ENCODE peak calls at places on chromosomes 2 and 18, in four cellular contexts. K is HepG2, D is GM12878, T is H1. A is an unnamed sample.

GRCh38 chr18:251572-251971 is 16.3 kb downstream of the THOC1 start:
- DNase-seq in K (no peak), D (no peak), T (no peak), A (no peak)

GRCh38 chr2:6986894-6987487 is 69.8 kb downstream of the RNF144A start:
- DNase-seq in K (peak; percentile 61), D (no peak), T (no peak), A (no peak)

GRCh38 chr2:58512878-58513277 is 271.8 kb upstream of the FANCL start:
- DNase-seq in K (no peak), D (no peak), T (no peak), A (no peak)

GRCh38 chr2:24515335-24515734 is 24.3 kb downstream of the NCOA1 start:
- DNase-seq in K (no peak), D (no peak), T (no peak), A (no peak)

GRCh38 chr2:88724643-88725332 is 33.3 kb downstream of the RPIA start:
- DNase-seq in K (no peak), D (no peak), T (no peak), A (no peak)

GRCh38 chr2:105437708-105438103 is 38.9 kb upstream of the FHL2 start:
- DNase-seq in K (no peak), D (no peak), T (no peak), A (no peak)

GRCh38 chr2:170525566-170525900 is 189.6 kb upstream of the SP5 start:
- DNase-seq in K (peak; percentile 24), D (no peak), T (no peak), A (no peak)

GRCh38 chr2:105634198-105634597 is 110.5 kb upstream of the NCK2 start:
- DNase-seq in K (no peak), D (no peak), T (no peak), A (no peak)

GRCh38 chr2:120429586-120430500 is 83.9 kb downstream of the INHBB start:
- DNase-seq in K (no peak), D (no peak), T (peak; percentile 50), A (no peak)

GRCh38 chr2:146444987-146445386 is 1399.8 kb upstream of the ACVR2A start:
- DNase-seq in K (no peak), D (no peak), T (no peak), A (no peak)

GRCh38 chr18:57947117-57947516 is 96.9 kb upstream of the NEDD4L start:
- DNase-seq in K (no peak), D (no peak), T (no peak), A (no peak)

GRCh38 chr18:58788971-58789797 is 75.5 kb upstream of the ZNF532 start:
- DNase-seq in K (peak; percentile 15), D (no peak), T (no peak), A (peak; percentile 21)

GRCh38 chr18:78561757-78562445 is 417.7 kb upstream of the SALL3 start:
- DNase-seq in K (no peak), D (no peak), T (no peak), A (no peak)
- TF ChIP-seq SP1 in K (no peak), D (no peak), T (no peak), A (no peak)

GRCh38 chr2:235603659-235604058 is 109.8 kb downstream of the AGAP1 start:
- DNase-seq in K (no peak), D (no peak), T (no peak), A (no peak)
- TF ChIP-seq SUZ12 in K (no peak), D (no peak), T (no peak), A (no peak)

GRCh38 chr2:230864605-230865323 is at the start of gene ITM2C:
- DNase-seq in K (peak; percentile 59), D (no peak), T (peak; percentile 79), A (peak; percentile 79)
- TF ChIP-seq SP1 in K (no peak), D (no peak), T (no peak), A (no peak)

GRCh38 chr2:68577183-68577582 is 66.2 kb upstream of the PROKR1 start:
- DNase-seq in K (no peak), D (no peak), T (no peak), A (no peak)
- TF ChIP-seq SUZ12 in K (no peak), D (no peak), T (no peak), A (no peak)

GRCh38 chr2:127048618-127048935 is 58.4 kb downstream of the BIN1 start:
- DNase-seq in K (no peak), D (no peak), T (no peak), A (no peak)
- TF ChIP-seq SP1 in K (no peak), D (no peak), T (no peak), A (no peak)

DNA sequence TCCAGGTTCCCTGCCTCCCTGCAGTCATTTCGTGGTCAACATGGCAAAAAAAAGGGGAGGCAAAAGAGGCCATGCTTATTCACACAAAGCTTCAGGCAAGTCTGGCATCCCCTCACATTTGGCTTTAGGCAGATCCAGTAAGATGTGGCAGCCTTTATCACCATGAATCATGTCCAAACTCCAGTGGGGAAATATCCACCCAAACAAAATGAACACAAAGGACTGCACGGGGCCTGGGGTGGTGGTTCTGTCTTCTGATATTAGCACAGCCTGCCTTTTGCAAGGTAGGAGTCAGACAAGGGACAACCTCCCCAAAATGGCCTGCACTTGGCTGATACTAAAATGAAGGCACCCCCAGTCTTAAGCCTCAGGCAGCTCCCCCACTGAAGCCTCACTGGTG is 129.9 kb downstream of the ZBTB7C start:
- DNase-seq in K (no peak), D (no peak), T (peak; percentile 14), A (no peak)
- TF ChIP-seq SUZ12 in K (no peak), D (no peak), T (no peak), A (no peak)